ENCODE peak calls at places on chromosomes 7 and 10, in eight cellular contexts. Y is NCI-H446, R is heart left ventricle, J is iPS-NIHi11, Q is HCEC 1CT, H is NCI-H774, V is cerebellum, M is NAMALWA. D is an unnamed sample.

GRCh38 chr10:122407375-122408125 is 33.0 kb downstream of the PLEKHA1 start:
- DNase-seq in R (peak), J (no peak), M (no peak), V (no peak), H (no peak), Q (no peak), Y (no peak), D (no peak)

GRCh38 chr7:3464900-3465622 is 164.0 kb downstream of the SDK1 start:
- DNase-seq in Y (no peak), R (no peak), M (no peak), Q (no peak), V (no peak), H (no peak), J (no peak), D (no peak)

GRCh38 chr10:98380493-98381339 is 34.3 kb downstream of the PYROXD2 start:
- DNase-seq in Q (no peak), V (no peak), J (no peak), Y (no peak), R (no peak), H (no peak), M (no peak), D (no peak)

GRCh38 chr7:112173214-112173905 is 32.8 kb downstream of the DOCK4 start:
- DNase-seq in H (no peak), Q (no peak), M (no peak), R (no peak), Y (peak), V (peak), J (no peak), D (peak)

GRCh38 chr10:94420516-94420915 is 18.2 kb downstream of the TBC1D12 start:
- DNase-seq in Y (no peak), H (no peak), Q (no peak), J (no peak), V (no peak), M (no peak), R (no peak), D (no peak)

GRCh38 chr10:86037096-86037495 is 329.5 kb downstream of the GRID1 start:
- DNase-seq in H (no peak), M (no peak), Y (no peak), J (no peak), R (no peak), Q (no peak), V (no peak), D (no peak)

GRCh38 chr10:123408660-123409059 is 254.5 kb downstream of the BUB3 start:
- DNase-seq in H (no peak), J (no peak), R (no peak), V (no peak), Y (no peak), M (no peak), Q (no peak), D (no peak)

GRCh38 chr10:93063217-93063976 is 2.8 kb downstream of the CYP26C1 start:
- DNase-seq in M (no peak), Q (no peak), V (no peak), H (no peak), R (no peak), J (no peak), Y (no peak), D (no peak)

GRCh38 chr10:23106508-23106907 is 11.1 kb downstream of the MSRB2 start:
- DNase-seq in J (peak), V (no peak), R (no peak), Q (no peak), Y (no peak), M (no peak), H (no peak), D (no peak)

GRCh38 chr10:78292250-78292986 is 258.8 kb downstream of the RPS24 start:
- DNase-seq in M (no peak), R (no peak), V (no peak), J (no peak), H (no peak), Y (no peak), Q (no peak), D (no peak)

GRCh38 chr7:8185907-8186306 is 76.1 kb downstream of the ICA1 start:
- DNase-seq in M (no peak), Q (no peak), V (no peak), H (no peak), R (no peak), Y (no peak), J (no peak), D (no peak)

GRCh38 chr10:68668231-68668630 is 52.8 kb upstream of the CCAR1 start:
- DNase-seq in R (no peak), Y (no peak), Q (no peak), J (no peak), H (no peak), V (no peak), M (no peak), D (no peak)

GRCh38 chr7:95904099-95904498 is 131.7 kb downstream of the DYNC1I1 start:
- DNase-seq in Y (no peak), J (no peak), H (no peak), M (no peak), V (no peak), R (no peak), Q (no peak), D (no peak)

GRCh38 chr10:90920986-90921643 is at the start of gene ANKRD1:
- DNase-seq in M (no peak), H (no peak), Q (peak), R (peak), J (peak), V (no peak), Y (no peak), D (peak)

GRCh38 chr7:149297034-149297755 is 35.2 kb downstream of the ZNF783 start:
- DNase-seq in J (no peak), Q (no peak), Y (no peak), H (no peak), V (no peak), M (no peak), R (no peak), D (no peak)

GRCh38 chr7:47653550-47654351 is 71.8 kb upstream of the TNS3 start:
- DNase-seq in Q (no peak), R (no peak), M (no peak), H (no peak), J (no peak), Y (no peak), V (no peak), D (peak)